ENCODE peak calls at places on chromosome 19, in eight cellular contexts. F, I, B, N, H, L, D and M are unnamed samples.

GRCh38 chr19:18340990-18341868 is 831 bp downstream of the PGPEP1 start:
- DNase-seq in F (peak; percentile 70), I (peak; percentile 51), B (no peak), N (peak; percentile 68), H (peak; percentile 81), L (peak; percentile 49), D (peak; percentile 81), M (peak; percentile 47)

GRCh38 chr19:8396563-8397203 is 6.5 kb downstream of the RAB11B start:
- DNase-seq in F (peak; percentile 86), I (peak; percentile 72), B (no peak), N (peak; percentile 64), H (peak; percentile 83), L (peak; percentile 25), D (peak; percentile 77), M (peak; percentile 86)

GRCh38 chr19:10936661-10937084 is 8.1 kb downstream of the TIMM29 start:
- DNase-seq in F (peak; percentile 83), I (peak; percentile 94), B (peak; percentile 74), N (peak; percentile 91), H (peak; percentile 90), L (peak; percentile 45), D (peak; percentile 90), M (peak; percentile 96)

GRCh38 chr19:33754361-33754760 is 42.3 kb upstream of the KCTD15 start:
- DNase-seq in F (no peak), I (no peak), B (no peak), N (no peak), H (no peak), L (no peak), D (no peak), M (no peak)

GRCh38 chr19:18496167-18496979 is 25.5 kb downstream of the ELL start:
- DNase-seq in F (no peak), I (peak; percentile 82), B (no peak), N (no peak), H (no peak), L (peak; percentile 83), D (peak; percentile 91), M (no peak)

GRCh38 chr19:55158848-55159793 is 1.6 kb upstream of the TNNI3 start:
- DNase-seq in F (no peak), I (peak; percentile 55), B (no peak), N (no peak), H (peak; percentile 70), L (peak; percentile 85), D (peak; percentile 60), M (no peak)

GRCh38 chr19:3094638-3095374 is 644 bp downstream of the GNA11 start:
- DNase-seq in F (no peak), I (no peak), B (no peak), N (peak; percentile 52), H (peak; percentile 67), L (no peak), D (peak; percentile 76), M (no peak)

GRCh38 chr19:38734176-38734425 is 10.2 kb downstream of the CAPN12 start:
- DNase-seq in F (no peak), I (no peak), B (no peak), N (no peak), H (no peak), L (no peak), D (no peak), M (no peak)

GRCh38 chr19:8145969-8146368 is 3.4 kb downstream of the FBN3 start:
- DNase-seq in F (no peak), I (peak; percentile 56), B (no peak), N (no peak), H (no peak), L (no peak), D (no peak), M (peak; percentile 84)

GRCh38 chr19:28468701-28469459 is 744.1 kb downstream of the UQCRFS1 start:
- DNase-seq in F (no peak), I (peak; percentile 1), B (no peak), N (peak; percentile 79), H (no peak), L (no peak), D (peak; percentile 89), M (peak; percentile 17)

GRCh38 chr19:51547397-51548212 is 16.1 kb upstream of the SIGLEC6 start:
- DNase-seq in F (no peak), I (no peak), B (no peak), N (no peak), H (no peak), L (no peak), D (no peak), M (no peak)

GRCh38 chr19:12641456-12641855 is 25.1 kb downstream of the MAN2B1 start:
- DNase-seq in F (no peak), I (no peak), B (no peak), N (no peak), H (no peak), L (no peak), D (no peak), M (no peak)

GRCh38 chr19:12639901-12640613 is 26.5 kb downstream of the MAN2B1 start:
- DNase-seq in F (peak; percentile 92), I (peak; percentile 64), B (peak; percentile 16), N (peak; percentile 87), H (peak; percentile 83), L (peak; percentile 68), D (peak; percentile 95), M (peak; percentile 92)

GRCh38 chr19:12638611-12639182 is 27.8 kb downstream of the MAN2B1 start:
- DNase-seq in F (no peak), I (no peak), B (no peak), N (no peak), H (no peak), L (no peak), D (no peak), M (no peak)

GRCh38 chr19:12646551-12646950 is 20.0 kb downstream of the MAN2B1 start:
- DNase-seq in F (peak; percentile 17), I (no peak), B (no peak), N (no peak), H (no peak), L (no peak), D (no peak), M (no peak)

DNA sequence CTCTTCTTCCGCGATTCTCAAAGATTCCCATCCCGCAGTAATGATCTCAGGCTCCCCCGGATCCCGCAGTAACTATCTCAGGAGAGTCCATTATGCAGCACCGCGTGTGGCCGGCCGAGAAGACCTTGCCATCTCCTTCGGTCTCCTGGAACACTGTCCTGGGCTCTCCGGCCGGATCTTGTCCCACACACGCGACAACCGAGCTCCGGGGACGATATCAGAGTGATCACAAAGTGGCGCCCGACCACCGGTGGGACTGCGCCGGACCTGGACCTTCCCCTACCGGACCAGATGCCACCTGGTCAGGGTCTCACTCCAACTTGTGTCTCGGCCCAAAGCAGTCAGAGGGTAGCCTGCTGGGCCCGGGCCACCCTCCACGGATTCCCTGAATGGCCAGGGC is 24.0 kb downstream of the MAN2B1 start:
- DNase-seq in F (no peak), I (no peak), B (no peak), N (no peak), H (no peak), L (no peak), D (no peak), M (no peak)
- H3K9me2 ChIP-seq in F (no peaks in the 10 kb centered on the region), I (no peaks in the 10 kb centered on the region), B (no peaks in the 10 kb centered on the region), N (no peaks in the 10 kb centered on the region), H (no peaks in the 10 kb centered on the region), L (no peaks in the 10 kb centered on the region), D (no peaks in the 10 kb centered on the region), M (no peaks in the 10 kb centered on the region)

GRCh38 chr19:53912653-53913052 is 3.6 kb downstream of the CACNG7 start:
- DNase-seq in F (peak; percentile 62), I (no peak), B (no peak), N (no peak), H (peak; percentile 67), L (no peak), D (no peak), M (peak; percentile 81)
- H3K9me2 ChIP-seq in F (no peaks in the 10 kb centered on the region), I (no peaks in the 10 kb centered on the region), B (no peaks in the 10 kb centered on the region), N (no peaks in the 10 kb centered on the region), H (no peaks in the 10 kb centered on the region), L (no peaks in the 10 kb centered on the region), D (no peaks in the 10 kb centered on the region), M (no peaks in the 10 kb centered on the region)

GRCh38 chr19:30430206-30430734 is 58.1 kb downstream of the ZNF536 start:
- DNase-seq in F (no peak), I (no peak), B (no peak), N (no peak), H (no peak), L (no peak), D (no peak), M (no peak)

GRCh38 chr19:30428281-30428680 is 56.1 kb downstream of the ZNF536 start:
- DNase-seq in F (no peak), I (no peak), B (no peak), N (no peak), H (no peak), L (no peak), D (no peak), M (no peak)

GRCh38 chr19:30425885-30426838 is 54.0 kb downstream of the ZNF536 start:
- DNase-seq in F (no peak), I (no peak), B (no peak), N (no peak), H (peak; percentile 77), L (no peak), D (no peak), M (no peak)

GRCh38 chr19:30426864-30427263 is 54.7 kb downstream of the ZNF536 start:
- DNase-seq in F (no peak), I (no peak), B (no peak), N (no peak), H (no peak), L (no peak), D (no peak), M (no peak)

DNA sequence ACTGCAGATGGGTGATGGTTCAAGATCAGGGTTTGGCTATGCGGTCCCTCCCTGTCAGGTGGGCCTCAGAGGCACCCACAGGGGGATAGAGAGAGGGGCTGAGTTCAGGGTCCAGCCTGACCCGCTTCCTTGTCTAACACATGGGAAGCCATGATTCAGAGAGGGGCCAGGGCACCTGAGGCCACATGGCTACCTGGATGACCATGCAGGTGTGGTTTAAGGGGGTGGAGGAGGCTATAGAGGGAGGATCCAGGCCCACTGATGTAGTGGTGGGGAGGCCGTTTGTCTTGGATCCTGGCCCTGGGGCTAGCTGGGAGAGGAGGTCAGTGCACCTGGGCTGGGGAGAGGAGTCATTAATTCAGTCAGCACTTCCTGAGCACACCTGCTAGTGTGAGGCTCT is 56.7 kb downstream of the ZNF536 start:
- DNase-seq in F (no peak), I (no peak), B (no peak), N (no peak), H (no peak), L (no peak), D (no peak), M (no peak)
- H3K9me2 ChIP-seq in F (no peaks in the 10 kb centered on the region), I (no peaks in the 10 kb centered on the region), B (no peaks in the 10 kb centered on the region), N (no peaks in the 10 kb centered on the region), H (no peaks in the 10 kb centered on the region), L (no peaks in the 10 kb centered on the region), D (no peaks in the 10 kb centered on the region), M (peaks cover 2% of the 10 kb centered on the region)

DNA sequence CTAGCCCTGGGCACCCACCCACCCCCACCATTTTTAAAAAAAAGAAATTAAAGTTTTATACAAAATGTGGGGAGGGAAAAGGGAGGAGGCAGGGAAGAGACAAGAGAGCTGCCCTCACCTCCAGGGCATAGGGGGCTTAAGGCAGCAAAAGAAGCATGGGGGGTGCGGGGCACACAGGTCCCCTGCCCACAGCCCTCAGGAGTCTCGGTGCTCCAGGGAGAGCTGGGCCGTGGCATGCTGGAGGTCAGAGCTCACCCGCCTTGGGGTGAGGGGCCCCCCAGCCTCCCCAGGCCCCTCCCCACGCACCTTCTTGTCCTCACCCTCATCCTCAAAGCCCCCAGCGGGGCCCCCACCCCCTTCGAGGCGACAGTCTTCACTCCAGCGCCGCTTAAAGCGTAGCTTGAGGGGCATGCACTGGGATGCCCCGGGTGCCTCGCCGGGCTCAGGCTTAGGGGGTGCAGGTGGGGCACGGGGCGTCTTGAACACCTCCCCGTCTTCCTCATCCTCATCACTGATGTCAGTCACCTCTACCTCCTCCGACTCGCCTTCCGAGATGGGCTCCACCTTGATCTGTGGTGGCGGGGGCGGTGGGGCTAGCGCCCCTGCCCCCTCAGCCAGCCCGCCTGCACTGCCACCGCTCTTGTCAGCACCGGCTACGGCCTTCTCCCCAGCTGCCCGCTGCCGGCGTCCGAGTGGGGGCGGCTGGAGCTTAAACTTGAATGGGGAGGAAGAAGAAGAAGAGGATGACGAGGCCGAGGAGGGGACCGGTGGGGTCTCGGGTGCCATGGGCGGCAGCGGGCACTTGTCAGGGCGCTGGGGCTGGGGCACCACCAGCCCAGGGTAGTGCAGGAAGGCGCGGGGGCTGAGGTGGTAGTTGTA is 6.1 kb upstream of the GSK3A start:
- DNase-seq in F (no peak), I (no peak), B (no peak), N (no peak), H (no peak), L (no peak), D (no peak), M (no peak)
- H3K9me2 ChIP-seq in F (no peaks in the 10 kb centered on the region), I (no peaks in the 10 kb centered on the region), B (no peaks in the 10 kb centered on the region), N (no peaks in the 10 kb centered on the region), H (no peaks in the 10 kb centered on the region), L (no peaks in the 10 kb centered on the region), D (no peaks in the 10 kb centered on the region), M (no peaks in the 10 kb centered on the region)